ENCODE peak calls at places on chromosomes 12 and 14, in ten cellular contexts. W is thoracic aorta, H is Peyer's patch, J is HL-60, D is AG04450, B is A549, K is SK-N-SH, Z is uterus, R is IMR-90, F is PC-3. M is an unnamed sample.

GRCh38 chr12:94621662-94622359 is 28.5 kb downstream of the TMCC3 start:
- DNase-seq in D (no peak), H (peak), B (no peak), Z (no peak), K (no peak), R (peak), F (peak), J (no peak), W (no peak), M (no peak)

GRCh38 chr12:71455028-71455737 is 15.6 kb downstream of the LGR5 start:
- DNase-seq in J (no peak), F (no peak), H (no peak), D (no peak), Z (no peak), W (no peak), R (no peak), K (no peak), B (no peak), M (no peak)

GRCh38 chr12:30796508-30796780 is 41.7 kb upstream of the CAPRIN2 start:
- DNase-seq in B (peak), W (no peak), J (no peak), F (peak), R (peak), H (no peak), D (no peak), Z (no peak), K (no peak), M (no peak)

GRCh38 chr12:68317047-68317667 is 15.0 kb downstream of the MDM1 start:
- DNase-seq in K (peak), D (peak), H (peak), F (peak), Z (peak), R (peak), W (no peak), J (no peak), B (peak), M (peak)

GRCh38 chr12:112164326-112164660 is 38.9 kb downstream of the TRAFD1 start:
- DNase-seq in B (no peak), K (no peak), W (no peak), Z (no peak), J (no peak), D (no peak), F (no peak), H (no peak), R (no peak), M (no peak)

GRCh38 chr14:68460541-68460940 is 332.3 kb downstream of the ZFP36L1 start:
- DNase-seq in H (no peak), W (no peak), R (no peak), Z (no peak), F (no peak), K (no peak), B (no peak), J (no peak), D (no peak), M (peak)

GRCh38 chr12:102824218-102824835 is 92.7 kb downstream of the PAH start:
- DNase-seq in Z (no peak), R (peak), D (no peak), H (no peak), F (peak), W (no peak), J (no peak), K (peak), B (peak), M (peak)

GRCh38 chr12:95248604-95249355 is 31.2 kb downstream of the VEZT start:
- DNase-seq in F (no peak), Z (peak), W (no peak), J (no peak), D (peak), H (no peak), K (peak), R (peak), B (no peak), M (no peak)

GRCh38 chr12:62677355-62677754 is 210.7 kb downstream of the MON2 start:
- DNase-seq in H (no peak), D (no peak), F (no peak), K (no peak), B (no peak), J (no peak), W (no peak), Z (no peak), R (no peak), M (no peak)

GRCh38 chr14:61670576-61670975 is 24.7 kb upstream of the HIF1A start:
- DNase-seq in Z (no peak), H (no peak), D (no peak), B (no peak), J (no peak), F (no peak), W (no peak), K (no peak), R (no peak), M (no peak)

GRCh38 chr12:102394200-102394599 is 86.2 kb downstream of the IGF1 start:
- DNase-seq in F (no peak), J (no peak), B (no peak), D (no peak), R (no peak), W (no peak), Z (no peak), K (no peak), H (no peak), M (no peak)

GRCh38 chr14:32393119-32393518 is 64.0 kb downstream of the AKAP6 start:
- DNase-seq in W (no peak), K (no peak), J (no peak), H (no peak), D (no peak), F (no peak), R (no peak), B (no peak), Z (no peak), M (no peak)

GRCh38 chr12:76346798-76347420 is 1.3 kb downstream of the BBS10 start:
- DNase-seq in K (peak), R (peak), H (no peak), F (peak), Z (no peak), J (peak), B (no peak), W (no peak), D (no peak), M (peak)

GRCh38 chr14:94239416-94239815 is 53.7 kb downstream of the SERPINA10 start:
- DNase-seq in K (no peak), B (no peak), W (no peak), R (no peak), J (no peak), F (no peak), Z (no peak), H (no peak), D (no peak), M (no peak)

GRCh38 chr12:130613131-130613530 is 103.0 kb downstream of the RIMBP2 start:
- DNase-seq in H (no peak), J (no peak), Z (no peak), R (no peak), F (no peak), K (no peak), W (no peak), B (no peak), D (no peak), M (no peak)

GRCh38 chr12:48977290-48978281 is 536 bp upstream of the WNT1 start:
- DNase-seq in Z (no peak), F (peak), R (peak), J (no peak), B (peak), W (no peak), K (peak), H (peak), D (no peak), M (peak)

GRCh38 chr14:81311816-81312215 is 88.3 kb downstream of the STON2 start:
- DNase-seq in R (no peak), F (no peak), K (no peak), B (no peak), W (no peak), H (no peak), Z (no peak), J (no peak), D (no peak), M (no peak)

GRCh38 chr12:93699271-93700141 is 22.3 kb downstream of the CRADD start:
- DNase-seq in B (no peak), Z (no peak), J (no peak), D (peak), F (peak), W (no peak), R (peak), K (no peak), H (no peak), M (no peak)

GRCh38 chr12:62766516-62766915 is 168.4 kb downstream of the PPM1H start:
- DNase-seq in B (no peak), W (no peak), F (no peak), K (no peak), H (no peak), R (no peak), Z (no peak), D (no peak), J (no peak), M (no peak)

GRCh38 chr14:68952544-68953535 is 26.3 kb downstream of the ACTN1 start:
- DNase-seq in D (peak), Z (peak), R (peak), H (no peak), J (no peak), W (no peak), F (no peak), K (peak), B (no peak), M (peak)

GRCh38 chr12:21223930-21224329 is 92.9 kb downstream of the SLCO1B1 start:
- DNase-seq in W (no peak), R (no peak), K (no peak), H (no peak), B (no peak), J (no peak), D (no peak), Z (no peak), F (no peak), M (no peak)

GRCh38 chr12:109052415-109053323 is at the start of gene USP30:
- DNase-seq in F (peak), R (peak), J (peak), D (peak), W (peak), B (peak), Z (peak), H (peak), K (peak), M (peak)

GRCh38 chr12:124551268-124552144 is 15.9 kb downstream of the NCOR2 start:
- DNase-seq in D (no peak), W (no peak), F (peak), J (no peak), K (peak), H (peak), B (no peak), Z (no peak), R (peak), M (peak)

GRCh38 chr14:66471584-66471983 is 14.6 kb upstream of the CCDC196 start:
- DNase-seq in B (no peak), R (no peak), W (no peak), D (no peak), Z (no peak), J (no peak), H (no peak), K (no peak), F (no peak), M (no peak)

GRCh38 chr12:69266045-69266635 is 26.8 kb downstream of the CPSF6 start:
- DNase-seq in H (no peak), F (peak), W (no peak), J (no peak), B (no peak), Z (no peak), D (peak), K (no peak), R (peak), M (no peak)

GRCh38 chr12:124752437-124753229 is 111.0 kb downstream of the SCARB1 start:
- DNase-seq in R (no peak), B (no peak), J (no peak), Z (no peak), K (no peak), D (no peak), W (no peak), H (no peak), F (peak), M (no peak)

GRCh38 chr12:47878293-47878917 is 26.4 kb downstream of the VDR start:
- DNase-seq in D (no peak), Z (no peak), B (no peak), W (no peak), F (no peak), R (no peak), J (no peak), H (no peak), K (no peak), M (no peak)

GRCh38 chr12:42868291-42868690 is 278.7 kb upstream of the PRICKLE1 start:
- DNase-seq in R (no peak), Z (no peak), D (no peak), H (no peak), F (no peak), J (no peak), K (no peak), B (no peak), W (no peak), M (no peak)

GRCh38 chr12:124837958-124838803 is 25.5 kb downstream of the SCARB1 start:
- DNase-seq in W (peak), Z (peak), J (no peak), F (peak), D (peak), K (peak), H (peak), R (peak), B (peak), M (peak)

GRCh38 chr12:65147312-65147905 is 22.0 kb upstream of the LEMD3 start:
- DNase-seq in Z (no peak), D (no peak), R (no peak), W (no peak), B (no peak), K (no peak), F (no peak), H (no peak), J (no peak), M (no peak)

GRCh38 chr14:83940253-83940652 is 1589.7 kb upstream of the FLRT2 start:
- DNase-seq in J (no peak), W (no peak), K (no peak), Z (no peak), D (no peak), R (no peak), B (no peak), H (no peak), F (no peak), M (no peak)

GRCh38 chr14:20682127-20682434 is 2.3 kb upstream of the RNASE4 start:
- DNase-seq in J (no peak), H (no peak), B (no peak), Z (no peak), D (no peak), W (no peak), R (no peak), K (no peak), F (no peak), M (no peak)

GRCh38 chr12:89768586-89769482 is 60.2 kb upstream of the ATP2B1 start:
- DNase-seq in Z (no peak), H (no peak), R (peak), D (peak), J (peak), K (no peak), B (peak), F (peak), W (no peak), M (no peak)

GRCh38 chr12:1525858-1526257 is 68.5 kb downstream of the FBXL14 start:
- DNase-seq in H (no peak), W (no peak), R (no peak), Z (no peak), J (no peak), K (no peak), F (no peak), B (no peak), D (no peak), M (no peak)

GRCh38 chr12:26122681-26123481 is 2.0 kb downstream of the BHLHE41 start:
- DNase-seq in K (peak), W (peak), B (peak), J (no peak), H (peak), Z (peak), R (peak), D (no peak), F (peak), M (peak)

GRCh38 chr14:90839024-90839888 is 23.0 kb upstream of the TTC7B start:
- DNase-seq in H (no peak), J (no peak), R (peak), W (no peak), B (no peak), F (no peak), D (no peak), K (no peak), Z (peak), M (peak)

GRCh38 chr12:122867701-122868461 is 28.0 kb downstream of the VPS37B start:
- DNase-seq in K (peak), R (no peak), Z (no peak), F (peak), J (no peak), B (peak), D (no peak), W (no peak), H (no peak), M (peak)

DNA sequence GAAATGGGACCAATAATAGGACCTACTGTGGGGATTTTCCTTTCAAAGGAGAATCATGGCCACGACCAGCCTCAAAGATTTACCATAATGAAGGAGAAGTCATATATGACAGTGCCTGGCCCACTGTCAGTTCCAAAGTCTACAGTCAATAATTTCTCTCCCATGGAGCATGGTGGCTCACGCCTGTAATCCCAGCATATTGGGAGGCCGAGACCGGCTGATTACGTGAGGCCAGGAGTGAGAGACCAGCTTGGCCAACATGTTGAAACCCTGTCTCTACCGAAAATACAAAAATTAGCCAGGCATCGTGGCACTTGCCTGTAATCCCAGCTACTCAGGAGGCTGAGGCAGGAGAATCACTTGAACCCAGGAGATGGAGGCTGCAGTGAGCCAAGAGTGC is 13.8 kb downstream of the IRF2BPL start:
- DNase-seq in Z (no peak), J (no peak), H (no peak), B (no peak), R (no peak), W (no peak), D (no peak), K (no peak), F (no peak), M (no peak)
- H3K27ac ChIP-seq in Z (peak), J (no peak), H (no peak), B (no peak), R (no peak), W (peak), D (no peak), K (no peak), F (no peak), M (peak)

GRCh38 chr12:121010860-121011259 is 5.4 kb downstream of the C12orf43 start:
- DNase-seq in B (no peak), Z (no peak), F (no peak), K (no peak), W (no peak), H (no peak), J (no peak), R (no peak), D (no peak), M (no peak)

GRCh38 chr12:121011820-121012219 is 4.5 kb downstream of the C12orf43 start:
- DNase-seq in H (no peak), K (no peak), R (no peak), B (no peak), W (no peak), Z (no peak), D (no peak), J (no peak), F (no peak), M (no peak)

GRCh38 chr12:121008347-121009098 is 7.8 kb downstream of the C12orf43 start:
- DNase-seq in D (no peak), W (no peak), F (peak), R (no peak), K (no peak), B (no peak), H (no peak), J (no peak), Z (no peak), M (no peak)

GRCh38 chr12:121013715-121014114 is 2.6 kb downstream of the C12orf43 start:
- DNase-seq in K (no peak), H (no peak), Z (no peak), J (no peak), D (no peak), F (no peak), B (no peak), W (no peak), R (no peak), M (no peak)

DNA sequence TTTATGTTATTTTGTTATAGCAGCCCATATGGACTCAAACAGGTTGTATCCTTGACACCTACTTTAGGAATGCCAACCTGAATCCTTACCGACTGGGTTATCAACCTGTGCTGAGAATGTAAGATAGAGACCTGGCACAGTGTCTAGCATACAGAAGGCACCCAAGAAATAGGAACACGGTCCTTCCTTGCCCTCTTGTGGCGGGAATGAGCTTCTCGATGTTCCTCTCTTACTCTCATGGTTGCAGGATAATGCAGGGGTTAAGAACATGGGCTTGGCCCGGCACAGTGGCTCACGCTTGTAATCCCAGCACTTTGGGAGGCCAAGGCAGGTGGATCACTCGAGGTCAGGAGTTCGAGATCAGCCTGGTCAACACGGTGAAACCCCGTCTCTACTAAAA is 6.5 kb downstream of the C12orf43 start:
- DNase-seq in H (no peak), R (peak), K (no peak), D (no peak), F (peak), Z (no peak), J (no peak), W (no peak), B (peak), M (no peak)
- TF ChIP-seq CTCF in H (peak), R (peak), K (peak), D (peak), F (peak), Z (no peak), J (peak), W (no peak), B (peak), M (peak)

DNA sequence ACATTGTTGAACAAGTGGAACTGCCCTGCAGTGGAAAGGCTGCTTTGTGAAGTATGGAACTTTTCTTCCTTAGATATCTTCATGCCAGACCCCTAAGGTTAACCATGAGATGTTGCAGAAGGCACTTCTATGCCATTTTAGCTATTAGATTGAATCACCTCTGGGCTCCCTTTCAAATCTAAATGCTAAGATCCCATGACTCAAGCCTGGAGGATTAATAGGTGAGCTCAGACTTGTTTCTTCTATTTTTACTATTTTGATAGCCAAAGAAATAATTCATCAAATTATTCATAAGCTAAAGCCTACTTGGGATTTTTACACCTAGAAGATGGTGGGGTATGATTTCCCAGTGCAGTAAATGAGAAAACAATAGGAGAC is 64.3 kb downstream of the DAD1 start:
- DNase-seq in D (no peak), H (no peak), K (no peak), Z (no peak), W (no peak), R (peak), J (no peak), B (no peak), F (peak), M (no peak)
- H3K27ac ChIP-seq in D (no peak), H (peak), K (no peak), Z (peak), W (no peak), R (no peak), J (no peak), B (no peak), F (no peak), M (no peak)

DNA sequence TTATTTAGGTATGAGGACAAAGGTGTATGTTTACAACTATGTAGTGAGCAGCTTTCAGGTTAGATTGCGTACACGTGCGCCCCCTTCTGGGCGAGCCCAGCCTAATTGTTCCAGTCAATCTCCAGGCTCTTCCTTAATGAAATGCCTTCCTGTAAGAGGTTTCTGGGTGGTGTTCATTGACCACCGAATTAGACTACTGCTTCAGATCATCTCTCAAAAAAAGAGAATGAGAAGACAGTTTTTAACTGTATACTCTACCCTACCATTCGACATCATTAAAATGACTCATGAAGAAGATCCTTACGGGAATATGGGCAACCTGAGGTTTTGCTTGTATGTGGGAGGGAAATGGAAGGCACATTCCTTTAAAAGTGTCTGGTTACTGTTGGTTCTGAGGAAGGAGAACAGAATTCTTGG is 2.1 kb downstream of the LUM start:
- DNase-seq in R (peak), J (peak), K (no peak), F (peak), D (no peak), Z (peak), B (no peak), W (no peak), H (peak), M (peak)
- TF ChIP-seq CTCF in R (peak), J (peak), K (peak), F (peak), D (peak), Z (peak), B (peak), W (peak), H (peak), M (peak)

M was measured in heart left ventricle.